ENCODE peak calls at places on chromosomes 5 and 9, in seven cellular contexts. L is WTC11, N is GM19239, J is skeletal muscle cell, W is amniotic stem cell, U is pulmonary artery endothelial cell, X is HTR-8/SVneo. A is an unnamed sample.

GRCh38 chr9:90813011-90813410 is 11.4 kb downstream of the SYK start:
- DNase-seq in X (no peak), N (no peak), W (no peak), U (no peak), L (no peak), J (no peak), A (no peak)

GRCh38 chr9:130208600-130209347 is 36.6 kb downstream of the NCS1 start:
- DNase-seq in N (no peak), L (no peak), J (no peak), W (no peak), X (no peak), U (no peak), A (no peak)

GRCh38 chr9:121133104-121133816 is 58.5 kb downstream of the CNTRL start:
- DNase-seq in X (no peak), J (no peak), W (no peak), N (no peak), U (no peak), L (peak), A (no peak)

GRCh38 chr9:87725900-87726709 is at the start of gene CTSL:
- DNase-seq in X (peak), N (no peak), L (peak), J (peak), U (no peak), W (peak), A (no peak)

GRCh38 chr5:173051746-173052145 is 4.4 kb upstream of the CREBRF start:
- DNase-seq in W (no peak), N (no peak), X (peak), J (no peak), L (no peak), U (no peak), A (no peak)

GRCh38 chr5:43042626-43043399 is 2.7 kb upstream of the ANXA2R start:
- DNase-seq in W (no peak), L (peak), N (no peak), U (no peak), X (no peak), J (no peak), A (no peak)

GRCh38 chr9:91047993-91048607 is 246.5 kb downstream of the SYK start:
- DNase-seq in X (no peak), L (no peak), J (peak), N (no peak), W (peak), U (peak), A (no peak)

GRCh38 chr5:1323803-1324173 is 21.1 kb downstream of the CLPTM1L start:
- DNase-seq in L (no peak), X (no peak), W (no peak), J (no peak), N (no peak), U (no peak), A (no peak)

GRCh38 chr5:36066540-36067210 is at the start of gene UGT3A2:
- DNase-seq in J (no peak), N (no peak), L (peak), U (no peak), W (no peak), X (no peak), A (no peak)

GRCh38 chr5:142301487-142302035 is 23.3 kb downstream of the SPRY4 start:
- DNase-seq in W (no peak), U (no peak), L (no peak), N (no peak), X (no peak), J (no peak), A (no peak)

GRCh38 chr5:168661593-168662485 is 82.7 kb upstream of the PANK3 start:
- DNase-seq in U (no peak), X (no peak), J (no peak), L (no peak), W (no peak), N (no peak), A (no peak)

GRCh38 chr5:176831026-176831423 is 20.7 kb downstream of the UNC5A start:
- DNase-seq in X (no peak), U (no peak), N (no peak), W (no peak), J (no peak), L (no peak), A (no peak)

GRCh38 chr9:7103382-7104170 is 345.8 kb downstream of the KDM4C start:
- DNase-seq in J (no peak), X (no peak), U (no peak), W (no peak), N (no peak), L (no peak), A (no peak)

GRCh38 chr5:106827061-106827460 is 843.7 kb downstream of the EFNA5 start:
- DNase-seq in X (no peak), U (no peak), L (no peak), W (peak), J (peak), N (no peak), A (no peak)

GRCh38 chr5:84379749-84380148 is 4.9 kb downstream of the EDIL3 start:
- DNase-seq in N (no peak), W (no peak), U (no peak), J (no peak), L (no peak), X (no peak), A (no peak)

GRCh38 chr9:111662851-111663823 is 1.7 kb downstream of the GNG10 start:
- DNase-seq in J (no peak), L (peak), X (no peak), W (no peak), N (no peak), U (no peak), A (no peak)

A was measured in brain pericyte.